ENCODE peak calls at places on chromosomes 5 and 9, in ten cellular contexts. F is HFF-Myc; H is H7; G is heart right ventricle; A is skeletal muscle cell; J is left ventricle myocardium inferior; D is Peyer's patch; B is CD8-positive, alpha-beta memory T cell; V is psoas muscle; Y is PC-9. L is an unnamed sample.

GRCh38 chr9:114538241-114538640 is 33.0 kb upstream of the WHRN start:
- DNase-seq in F (no peak), H (peak), G (no peak), A (no peak), J (no peak), D (peak), B (no peak), V (no peak), Y (no peak), L (peak)

GRCh38 chr5:41128291-41128690 is 57.1 kb upstream of the MROH2B start:
- DNase-seq in F (no peak), H (no peak), G (no peak), A (no peak), J (no peak), D (no peak), B (no peak), V (no peak), Y (no peak), L (no peak)

GRCh38 chr5:34657550-34657921 is 1.4 kb downstream of the RAI14 start:
- DNase-seq in F (no peak), H (peak), G (peak), A (peak), J (no peak), D (no peak), B (no peak), V (peak), Y (peak), L (peak)

GRCh38 chr9:104921067-104921741 is 6.8 kb downstream of the ABCA1 start:
- DNase-seq in F (no peak), H (no peak), G (no peak), A (no peak), J (no peak), D (no peak), B (no peak), V (no peak), Y (no peak), L (no peak)

GRCh38 chr5:96142786-96143434 is 181.3 kb upstream of the ELL2 start:
- DNase-seq in F (peak), H (no peak), G (no peak), A (peak), J (no peak), D (no peak), B (no peak), V (no peak), Y (no peak), L (no peak)

GRCh38 chr9:135592331-135592590 is 30.7 kb downstream of the PAEP start:
- DNase-seq in F (no peak), H (no peak), G (no peak), A (no peak), J (no peak), D (no peak), B (no peak), V (no peak), Y (no peak), L (no peak)

GRCh38 chr5:79859588-79859987 is 131.5 kb downstream of the MTX3 start:
- DNase-seq in F (no peak), H (no peak), G (no peak), A (no peak), J (no peak), D (no peak), B (no peak), V (no peak), Y (no peak), L (no peak)

GRCh38 chr9:127447416-127448111 is 3.6 kb downstream of the RPL12 start:
- DNase-seq in F (no peak), H (no peak), G (no peak), A (no peak), J (no peak), D (peak), B (no peak), V (no peak), Y (no peak), L (no peak)

GRCh38 chr9:75889577-75889976 is 896 bp upstream of the PCSK5 start:
- DNase-seq in F (no peak), H (peak), G (no peak), A (no peak), J (no peak), D (peak), B (no peak), V (no peak), Y (peak), L (no peak)

GRCh38 chr9:34380511-34381315 is 4.0 kb upstream of the MYORG start:
- DNase-seq in F (peak), H (peak), G (peak), A (peak), J (peak), D (peak), B (peak), V (peak), Y (peak), L (peak)

GRCh38 chr5:163735069-163735468 is 229.7 kb downstream of the MAT2B start:
- DNase-seq in F (no peak), H (no peak), G (no peak), A (no peak), J (no peak), D (no peak), B (no peak), V (no peak), Y (no peak), L (no peak)

GRCh38 chr9:18626046-18626698 is 152.2 kb downstream of the ADAMTSL1 start:
- DNase-seq in F (no peak), H (no peak), G (no peak), A (no peak), J (no peak), D (no peak), B (no peak), V (no peak), Y (no peak), L (no peak)

GRCh38 chr5:120614512-120614911 is 150.4 kb downstream of the PRR16 start:
- DNase-seq in F (no peak), H (no peak), G (no peak), A (no peak), J (no peak), D (no peak), B (no peak), V (no peak), Y (no peak), L (peak)

GRCh38 chr9:77954619-77955018 is 77.0 kb downstream of the GNAQ start:
- DNase-seq in F (no peak), H (no peak), G (no peak), A (no peak), J (no peak), D (no peak), B (no peak), V (no peak), Y (no peak), L (no peak)

GRCh38 chr5:57684299-57684702 is 201.7 kb upstream of the ACTBL2 start:
- DNase-seq in F (no peak), H (no peak), G (no peak), A (no peak), J (no peak), D (no peak), B (no peak), V (no peak), Y (no peak), L (no peak)

GRCh38 chr5:65721050-65721774 is 697 bp downstream of the SGTB start:
- DNase-seq in F (peak), H (peak), G (peak), A (peak), J (peak), D (peak), B (no peak), V (peak), Y (peak), L (no peak)

GRCh38 chr5:116419258-116419657 is 155.4 kb downstream of the SEMA6A start:
- DNase-seq in F (no peak), H (no peak), G (no peak), A (no peak), J (no peak), D (no peak), B (no peak), V (no peak), Y (no peak), L (no peak)

GRCh38 chr9:134992755-134993124 is 75.0 kb upstream of the FCN1 start:
- DNase-seq in F (no peak), H (no peak), G (no peak), A (no peak), J (no peak), D (no peak), B (no peak), V (peak), Y (no peak), L (no peak)

GRCh38 chr9:127176631-127177030 is 54.2 kb upstream of the ANGPTL2 start:
- DNase-seq in F (no peak), H (no peak), G (no peak), A (no peak), J (no peak), D (no peak), B (no peak), V (no peak), Y (no peak), L (no peak)

GRCh38 chr5:82885657-82886389 is 191.4 kb downstream of the TMEM167A start:
- DNase-seq in F (no peak), H (no peak), G (no peak), A (peak), J (no peak), D (no peak), B (no peak), V (no peak), Y (no peak), L (no peak)

GRCh38 chr9:1761807-1762206 is 253.3 kb upstream of the SMARCA2 start:
- DNase-seq in F (no peak), H (no peak), G (no peak), A (no peak), J (no peak), D (no peak), B (no peak), V (no peak), Y (no peak), L (no peak)

GRCh38 chr5:380701-381309 is 59.3 kb downstream of the AHRR start:
- DNase-seq in F (no peak), H (no peak), G (no peak), A (no peak), J (no peak), D (peak), B (no peak), V (no peak), Y (no peak), L (no peak)

GRCh38 chr5:108472237-108472636 is 90.3 kb upstream of the FBXL17 start:
- DNase-seq in F (no peak), H (no peak), G (no peak), A (no peak), J (no peak), D (no peak), B (no peak), V (no peak), Y (no peak), L (no peak)

GRCh38 chr9:136156216-136157120 is 37.8 kb upstream of the TMEM250 start:
- DNase-seq in F (no peak), H (no peak), G (no peak), A (no peak), J (no peak), D (no peak), B (no peak), V (no peak), Y (no peak), L (no peak)

GRCh38 chr9:11701706-11702105 is 991.5 kb upstream of the TYRP1 start:
- DNase-seq in F (no peak), H (no peak), G (no peak), A (no peak), J (no peak), D (no peak), B (no peak), V (no peak), Y (no peak), L (no peak)

GRCh38 chr9:136776947-136777346 is 12.6 kb upstream of the LCN15 start:
- DNase-seq in F (no peak), H (no peak), G (no peak), A (no peak), J (no peak), D (no peak), B (no peak), V (no peak), Y (no peak), L (no peak)

GRCh38 chr9:93093449-93094293 is 2.3 kb upstream of the CARD19 start:
- DNase-seq in F (no peak), H (no peak), G (no peak), A (no peak), J (no peak), D (peak), B (no peak), V (no peak), Y (no peak), L (no peak)

GRCh38 chr9:91847576-91847975 is 102.5 kb downstream of the ROR2 start:
- DNase-seq in F (peak), H (no peak), G (no peak), A (no peak), J (no peak), D (no peak), B (no peak), V (no peak), Y (no peak), L (no peak)

DNA sequence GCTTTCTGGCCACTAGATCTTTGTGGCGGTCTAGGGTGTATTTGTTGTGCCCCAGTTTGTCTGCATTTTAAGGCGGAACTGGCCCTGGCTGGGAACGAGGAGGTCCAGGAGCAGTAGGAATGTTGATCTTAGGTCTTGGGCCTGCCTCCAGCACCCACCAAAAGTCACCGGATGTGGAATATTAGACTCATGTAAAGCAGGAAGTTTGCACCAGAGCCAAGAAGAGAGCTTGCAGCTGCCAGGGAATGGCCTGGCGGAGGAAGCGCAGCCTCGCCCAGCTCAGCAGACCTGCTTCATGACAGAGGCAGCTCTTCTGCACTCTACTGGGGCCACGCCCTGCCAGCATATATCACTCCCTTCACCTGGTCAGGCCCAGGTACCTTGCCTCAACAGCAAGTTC is 3.3 kb downstream of the GPX3 start:
- DNase-seq in F (no peak), H (no peak), G (peak), A (no peak), J (peak), D (peak), B (no peak), V (peak), Y (peak), L (no peak)
- H3K4me3 ChIP-seq in F (no peak), H (no peak), G (peak), A (no peak), J (peak), D (peak), B (no peak), V (peak), Y (no peak), L (no peak)

GRCh38 chr9:101737165-101737704 is 1.2 kb downstream of the GRIN3A start:
- DNase-seq in F (no peak), H (no peak), G (no peak), A (no peak), J (no peak), D (no peak), B (no peak), V (no peak), Y (no peak), L (no peak)
- H3K4me3 ChIP-seq in F (no peak), H (no peak), G (peak), A (no peak), J (peak), D (peak), B (no peak), V (peak), Y (no peak), L (no peak)

GRCh38 chr5:171308453-171309275 is at the start of gene TLX3:
- DNase-seq in F (peak), H (peak), G (no peak), A (no peak), J (no peak), D (no peak), B (no peak), V (no peak), Y (no peak), L (peak)
- H3K4me3 ChIP-seq in F (no peak), H (peak), G (no peak), A (no peak), J (peak), D (peak), B (no peak), V (peak), Y (no peak), L (peak)

GRCh38 chr5:126449751-126450271 is 26.6 kb downstream of the GRAMD2B start:
- DNase-seq in F (no peak), H (no peak), G (peak), A (no peak), J (no peak), D (no peak), B (peak), V (no peak), Y (no peak), L (no peak)
- H3K4me3 ChIP-seq in F (no peak), H (no peak), G (no peak), A (peak), J (peak), D (no peak), B (peak), V (no peak), Y (no peak), L (no peak)

GRCh38 chr5:61881821-61882220 is 424.2 kb upstream of the KIF2A start:
- DNase-seq in F (no peak), H (no peak), G (no peak), A (no peak), J (no peak), D (no peak), B (no peak), V (no peak), Y (no peak), L (no peak)

GRCh38 chr5:61886214-61886613 is 419.8 kb upstream of the KIF2A start:
- DNase-seq in F (no peak), H (no peak), G (no peak), A (no peak), J (no peak), D (no peak), B (no peak), V (no peak), Y (no peak), L (no peak)

GRCh38 chr5:61882901-61883500 is 423.0 kb upstream of the KIF2A start:
- DNase-seq in F (no peak), H (no peak), G (no peak), A (no peak), J (no peak), D (no peak), B (no peak), V (no peak), Y (no peak), L (no peak)

GRCh38 chr5:61887271-61887670 is 418.7 kb upstream of the KIF2A start:
- DNase-seq in F (no peak), H (no peak), G (no peak), A (no peak), J (no peak), D (no peak), B (no peak), V (no peak), Y (no peak), L (no peak)

GRCh38 chr5:61884242-61884855 is 421.7 kb upstream of the KIF2A start:
- DNase-seq in F (no peak), H (no peak), G (no peak), A (no peak), J (no peak), D (no peak), B (no peak), V (no peak), Y (no peak), L (no peak)
- H3K4me3 ChIP-seq in F (no peak), H (no peak), G (no peak), A (no peak), J (no peak), D (no peak), B (no peak), V (no peak), Y (no peak), L (no peak)

DNA sequence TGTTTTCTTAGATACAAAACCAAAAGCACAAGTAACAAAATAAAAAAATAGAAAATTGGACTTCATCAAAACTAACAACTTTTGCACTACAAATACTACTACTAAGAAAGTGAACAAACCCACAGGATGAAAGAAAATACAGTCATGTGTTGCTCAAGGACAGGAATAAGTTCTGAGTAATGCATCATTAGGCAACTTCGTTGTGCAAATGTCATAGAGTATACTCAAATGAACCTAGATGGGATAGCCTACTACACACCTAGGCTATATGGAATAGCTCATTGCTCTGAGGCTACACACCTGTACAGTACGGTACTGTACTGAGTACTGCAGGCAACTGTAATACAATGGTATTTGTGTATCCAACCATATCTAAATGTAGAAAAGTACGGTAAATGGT is 88.3 kb downstream of the RAPGEF1 start:
- DNase-seq in F (no peak), H (no peak), G (no peak), A (no peak), J (no peak), D (no peak), B (no peak), V (no peak), Y (no peak), L (peak)
- H3K4me3 ChIP-seq in F (no peak), H (no peak), G (no peak), A (no peak), J (no peak), D (no peak), B (no peak), V (no peak), Y (no peak), L (no peak)

GRCh38 chr9:124018731-124019697 is 7.4 kb downstream of the LHX2 start:
- DNase-seq in F (no peak), H (peak), G (no peak), A (no peak), J (no peak), D (no peak), B (no peak), V (no peak), Y (no peak), L (no peak)

GRCh38 chr9:124016152-124017063 is 4.8 kb downstream of the LHX2 start:
- DNase-seq in F (no peak), H (peak), G (no peak), A (no peak), J (no peak), D (no peak), B (no peak), V (no peak), Y (no peak), L (no peak)

GRCh38 chr9:124015661-124016131 is 4.1 kb downstream of the LHX2 start:
- DNase-seq in F (no peak), H (peak), G (no peak), A (no peak), J (no peak), D (no peak), B (no peak), V (no peak), Y (no peak), L (no peak)

GRCh38 chr9:124017929-124018730 is 6.6 kb downstream of the LHX2 start:
- DNase-seq in F (no peak), H (peak), G (no peak), A (no peak), J (no peak), D (no peak), B (no peak), V (no peak), Y (no peak), L (no peak)

DNA sequence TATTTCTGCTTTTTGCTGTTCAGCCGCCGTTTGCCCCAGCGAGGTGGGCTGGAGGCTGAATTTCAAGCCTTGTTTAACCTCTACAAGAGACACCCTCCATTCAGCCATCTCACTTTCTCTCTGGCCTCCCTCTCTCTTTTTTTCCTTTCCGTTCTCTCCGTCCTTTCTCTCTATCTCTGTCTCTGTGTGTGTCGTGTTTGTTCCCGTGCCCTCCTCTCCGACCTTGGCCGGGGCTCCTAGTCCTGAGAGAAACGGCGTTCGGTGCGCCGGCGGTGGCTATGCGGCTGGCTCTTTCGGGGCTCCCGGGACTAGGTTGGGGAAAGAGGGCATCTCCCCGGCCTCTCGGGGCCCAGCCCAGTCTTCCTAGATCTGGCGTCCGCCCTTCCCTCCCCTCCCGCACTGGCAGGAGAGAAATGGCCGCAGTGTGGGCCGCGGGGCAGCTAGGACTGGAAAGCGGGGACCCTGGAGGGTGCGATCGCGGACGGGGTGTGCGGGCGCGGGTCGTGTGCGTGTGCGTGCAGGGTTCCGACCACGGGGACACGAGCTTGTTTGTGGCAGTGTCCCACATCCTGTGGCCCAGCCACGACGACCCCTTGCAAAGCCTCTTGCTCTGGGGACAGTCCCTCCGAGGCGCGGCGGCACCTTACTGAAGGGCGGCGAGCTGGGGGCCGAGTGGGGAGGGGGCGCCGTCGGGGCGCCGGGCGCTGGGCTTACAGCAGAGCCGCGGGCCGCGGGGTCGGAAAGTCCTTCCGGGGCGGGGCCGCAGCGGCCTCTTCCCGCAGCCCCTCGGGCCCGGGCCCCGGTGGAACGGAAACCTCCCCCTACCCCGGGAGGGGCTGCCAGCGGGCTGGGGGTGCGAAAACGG is 5.7 kb downstream of the LHX2 start:
- DNase-seq in F (no peak), H (peak), G (no peak), A (no peak), J (no peak), D (no peak), B (no peak), V (no peak), Y (no peak), L (no peak)
- H3K4me3 ChIP-seq in F (no peak), H (peak), G (peak), A (no peak), J (peak), D (no peak), B (no peak), V (peak), Y (no peak), L (no peak)

GRCh38 chr9:113181165-113181564 is 30.4 kb downstream of the SLC31A2 start:
- DNase-seq in F (no peak), H (no peak), G (no peak), A (no peak), J (no peak), D (no peak), B (no peak), V (no peak), Y (no peak), L (no peak)
- H3K4me3 ChIP-seq in F (no peak), H (no peak), G (no peak), A (no peak), J (no peak), D (no peak), B (no peak), V (no peak), Y (no peak), L (no peak)